ENCODE peak calls at places on chromosomes 16 and 17, in eight cellular contexts. W is A549, M is HL-60, F is GM23338, A is GM12878, R is HCT116, L is SK-N-SH, Q is HepG2. I is an unnamed sample.
A peak's percentile ranks its signal among the peaks of the same experiment; 100 is the strongest.

GRCh38 chr17:8955560-8955959 is 9.9 kb downstream of the PIK3R5 start:
- DNase-seq in F (no peak), Q (no peak), L (no peak), M (peak; percentile 74), A (no peak), W (no peak), R (no peak), I (no peak)

GRCh38 chr16:57446530-57447141 is 549 bp downstream of the CIAPIN1 start:
- DNase-seq in L (peak; percentile 37), R (no peak), Q (no peak), F (peak; percentile 56), W (peak; percentile 35), M (peak; percentile 30), A (no peak), I (no peak)

GRCh38 chr16:64864232-64864803 is 257.5 kb downstream of the CDH11 start:
- DNase-seq in W (no peak), Q (no peak), M (no peak), A (no peak), R (no peak), L (no peak), F (no peak), I (peak; percentile 27)

GRCh38 chr16:57686577-57686976 is 8.0 kb upstream of the DRC7 start:
- DNase-seq in M (no peak), F (no peak), W (no peak), R (no peak), A (no peak), L (no peak), Q (no peak), I (no peak)

GRCh38 chr16:17160285-17160854 is 310.4 kb downstream of the XYLT1 start:
- DNase-seq in Q (no peak), M (no peak), A (no peak), F (peak; percentile 42), L (no peak), W (no peak), R (no peak), I (no peak)

GRCh38 chr17:49896222-49896621 is 48.4 kb upstream of the TAC4 start:
- DNase-seq in A (no peak), Q (no peak), M (no peak), W (no peak), L (no peak), R (no peak), F (no peak), I (no peak)

GRCh38 chr17:79956853-79957252 is 78.8 kb downstream of the TBC1D16 start:
- DNase-seq in M (no peak), F (no peak), W (no peak), L (peak; percentile 20), A (no peak), Q (no peak), R (no peak), I (no peak)

GRCh38 chr16:11597268-11597690 is 10.6 kb upstream of the LITAF start:
- DNase-seq in M (peak; percentile 61), F (no peak), R (no peak), Q (no peak), A (no peak), L (no peak), W (no peak), I (no peak)

GRCh38 chr17:41304091-41304490 is 1.4 kb upstream of the KRTAP29-1 start:
- DNase-seq in F (no peak), A (no peak), M (no peak), R (no peak), W (no peak), Q (no peak), L (no peak), I (no peak)

GRCh38 chr17:66465701-66466100 is 163.3 kb downstream of the PRKCA start:
- DNase-seq in M (no peak), W (no peak), R (no peak), A (no peak), L (no peak), Q (no peak), F (no peak), I (no peak)

GRCh38 chr16:84953051-84953746 is 58.1 kb downstream of the ZDHHC7 start:
- DNase-seq in A (no peak), W (no peak), M (peak; percentile 57), Q (no peak), R (no peak), L (no peak), F (no peak), I (no peak)

GRCh38 chr16:35687781-35688180 is 2228.4 kb downstream of the TP53TG3F start:
- DNase-seq in L (no peak), A (no peak), Q (no peak), M (no peak), F (no peak), W (no peak), R (no peak), I (no peak)

GRCh38 chr16:81831722-81832126 is 52.6 kb downstream of the PLCG2 start:
- DNase-seq in W (no peak), R (no peak), L (no peak), M (peak; percentile 95), A (peak; percentile 82), F (peak; percentile 34), Q (no peak), I (no peak)

DNA sequence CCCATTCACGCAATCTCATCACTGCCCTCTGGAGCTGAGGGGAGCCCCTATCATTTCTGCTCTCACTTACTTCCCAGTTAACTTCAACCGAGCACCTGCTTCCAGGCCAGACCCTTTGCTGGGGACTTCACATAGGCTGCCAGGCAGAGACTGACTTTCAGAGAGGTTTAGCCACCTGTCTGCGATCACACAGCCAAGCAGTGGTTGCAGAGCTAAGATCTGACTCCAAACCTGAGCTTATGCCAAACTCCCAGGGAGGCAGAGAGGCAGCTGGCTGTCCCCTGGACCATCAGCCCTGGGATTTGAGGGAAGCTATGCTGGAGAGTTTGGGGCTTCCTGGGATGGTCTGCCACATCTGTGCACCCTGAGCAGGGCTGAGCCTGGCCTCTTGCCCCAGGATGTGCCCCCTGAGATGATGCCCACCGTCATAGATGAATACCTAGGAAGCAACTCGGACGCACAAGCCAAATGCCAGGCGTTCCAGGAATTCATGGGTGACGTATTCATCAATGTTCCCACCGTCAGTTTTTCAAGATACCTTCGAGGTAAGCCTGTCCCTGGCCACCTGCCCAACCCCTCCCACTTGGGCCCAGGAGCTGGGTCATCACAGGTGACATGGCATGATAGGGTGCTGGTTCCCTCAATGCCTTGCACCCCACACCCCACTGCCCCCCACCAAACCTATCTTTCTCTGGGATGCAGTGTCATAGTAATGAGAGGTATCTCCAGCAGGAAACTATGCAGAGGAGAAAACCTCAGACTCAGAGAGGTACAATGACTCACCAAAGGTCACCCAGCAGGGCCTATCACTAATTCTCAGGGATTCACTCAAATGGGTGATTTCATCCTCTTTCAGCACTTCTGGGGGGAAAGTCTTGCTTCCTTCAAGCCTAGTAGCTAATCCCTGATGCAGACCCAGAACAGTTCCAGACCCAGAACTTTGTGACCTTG is 10.0 kb downstream of the CES3 start:
- DNase-seq in M (no peak), Q (no peak), W (no peak), L (no peak), A (no peak), R (no peak), F (no peak), I (no peak)
- TF ChIP-seq REST in M (no peak), Q (no peak), W (no peak), L (no peak), A (no peak), R (no peak), F (no peak), I (no peak)

GRCh38 chr17:17080181-17080631 is 37.9 kb downstream of the MPRIP start:
- DNase-seq in R (no peak), M (no peak), L (no peak), F (no peak), Q (no peak), A (no peak), W (no peak), I (no peak)

GRCh38 chr17:17080781-17081180 is 38.5 kb downstream of the MPRIP start:
- DNase-seq in M (no peak), W (no peak), R (no peak), A (no peak), Q (no peak), F (no peak), L (no peak), I (no peak)

GRCh38 chr17:17078832-17079231 is 36.6 kb downstream of the MPRIP start:
- DNase-seq in F (no peak), W (no peak), A (no peak), R (no peak), Q (no peak), M (no peak), L (no peak), I (no peak)

GRCh38 chr17:17079336-17079735 is 37.1 kb downstream of the MPRIP start:
- DNase-seq in F (no peak), R (no peak), Q (no peak), M (no peak), L (no peak), W (no peak), A (no peak), I (no peak)

GRCh38 chr17:17079761-17080160 is 37.5 kb downstream of the MPRIP start:
- DNase-seq in F (no peak), A (no peak), R (no peak), M (no peak), L (no peak), W (no peak), Q (no peak), I (no peak)
- H3K27ac ChIP-seq in F (no peak overlapping the region), A (no peak overlapping the region), R (no peak overlapping the region), M (no peak overlapping the region), L (no peak overlapping the region), W (peak overlapping the region; percentile 53), Q (no peak overlapping the region), I (no peak overlapping the region)

GRCh38 chr16:67613808-67614207 is 31.1 kb upstream of the CARMIL2 start:
- DNase-seq in M (no peak), A (no peak), R (no peak), W (no peak), Q (peak; percentile 29), F (peak; percentile 85), L (no peak), I (no peak)
- TF ChIP-seq REST in M (no peak), A (no peak), R (no peak), W (no peak), Q (no peak), F (no peak), L (no peak), I (no peak)

GRCh38 chr17:31320231-31320630 is 1.2 kb downstream of the EVI2A start:
- DNase-seq in W (no peak), A (no peak), Q (no peak), M (no peak), L (no peak), R (no peak), F (no peak), I (no peak)

GRCh38 chr17:31321481-31321880 is at the start of gene EVI2A:
- DNase-seq in M (peak; percentile 91), L (no peak), W (no peak), R (no peak), F (peak; percentile 20), Q (no peak), A (peak; percentile 69), I (no peak)

GRCh38 chr17:31320791-31321190 is 631 bp downstream of the EVI2A start:
- DNase-seq in Q (no peak), W (no peak), R (no peak), A (no peak), M (no peak), F (no peak), L (peak; percentile 10), I (no peak)

GRCh38 chr17:31318298-31319190 is 2.9 kb downstream of the EVI2A start:
- DNase-seq in F (peak; percentile 29), M (peak; percentile 78), L (no peak), A (peak; percentile 63), W (no peak), Q (no peak), R (no peak), I (no peak)

DNA sequence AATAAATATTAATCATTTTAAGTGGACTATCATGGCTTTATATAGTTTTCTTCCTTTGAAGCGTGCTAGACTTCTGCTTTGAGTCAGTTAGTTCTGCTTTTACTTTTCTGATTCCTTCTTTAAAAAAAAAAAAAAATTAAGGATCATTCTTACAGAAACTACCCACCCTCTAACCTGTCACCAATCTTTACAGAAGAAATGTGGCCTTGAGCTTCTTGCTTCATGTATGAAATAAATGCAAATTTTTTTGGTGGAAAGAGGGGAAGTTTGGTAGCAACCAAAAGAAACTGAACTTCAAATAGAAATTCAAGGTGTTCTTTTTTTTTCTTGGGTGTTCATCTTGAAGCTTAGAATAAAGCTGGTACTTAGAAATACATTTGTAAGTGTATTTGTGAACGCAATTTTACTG is 2.2 kb downstream of the EVI2A start:
- DNase-seq in W (no peak), Q (no peak), M (peak; percentile 38), R (no peak), F (no peak), A (peak; percentile 72), L (no peak), I (no peak)
- H3K27ac ChIP-seq in W (no peak overlapping the region), Q (no peak overlapping the region), M (peak overlapping the region; percentile 89), R (no peak overlapping the region), F (no peak overlapping the region), A (peak overlapping the region; percentile 95), L (no peak overlapping the region), I (no peak overlapping the region)